ENCODE peak calls at places on chromosome 13, in five cellular contexts. B is nephron progenitor cell, Q is cardiac muscle cell, H is ascending aorta, T is MM.1S. Y is an unnamed sample.

GRCh38 chr13:92510416-92510815 is 716.2 kb upstream of the GPC6 start:
- DNase-seq in B (no peak), Q (no peak), H (no peak), T (no peak), Y (no peak)

GRCh38 chr13:35140321-35140720 is 198.3 kb downstream of the NBEA start:
- DNase-seq in B (no peak), Q (no peak), H (no peak), T (no peak), Y (no peak)

GRCh38 chr13:112204881-112205327 is 138.0 kb downstream of the SOX1 start:
- DNase-seq in B (peak; percentile 68), Q (peak; percentile 7), H (no peak), T (no peak), Y (no peak)

GRCh38 chr13:41546372-41547252 is 89.3 kb downstream of the RGCC start:
- DNase-seq in B (no peak), Q (no peak), H (no peak), T (no peak), Y (no peak)

GRCh38 chr13:28412981-28413380 is 81.9 kb downstream of the FLT1 start:
- DNase-seq in B (no peak), Q (no peak), H (no peak), T (no peak), Y (no peak)

GRCh38 chr13:28636677-28637317 is 22.1 kb upstream of the POMP start:
- DNase-seq in B (peak; percentile 49), Q (peak; percentile 75), H (no peak), T (peak; percentile 45), Y (peak; percentile 76)

GRCh38 chr13:101018720-101019119 is 344.1 kb upstream of the TMTC4 start:
- DNase-seq in B (no peak), Q (no peak), H (no peak), T (no peak), Y (no peak)

GRCh38 chr13:87259479-87260083 is 411.6 kb upstream of the SLITRK5 start:
- DNase-seq in B (peak; percentile 41), Q (peak; percentile 24), H (no peak), T (no peak), Y (no peak)

GRCh38 chr13:110450016-110450900 is 111.3 kb downstream of the RAB20 start:
- DNase-seq in B (no peak), Q (no peak), H (no peak), T (no peak), Y (no peak)

GRCh38 chr13:52850396-52851152 is 2.1 kb upstream of the PCDH8 start:
- DNase-seq in B (peak; percentile 93), Q (peak; percentile 92), H (no peak), T (peak; percentile 74), Y (no peak)

GRCh38 chr13:30376426-30377311 is 45.6 kb upstream of the UBE2L5 start:
- DNase-seq in B (no peak), Q (peak; percentile 92), H (no peak), T (peak; percentile 76), Y (no peak)

GRCh38 chr13:48448963-48449614 is 36.2 kb upstream of the LPAR6 start:
- DNase-seq in B (no peak), Q (no peak), H (no peak), T (no peak), Y (no peak)

GRCh38 chr13:35879111-35879510 is 252.1 kb downstream of the DCLK1 start:
- DNase-seq in B (no peak), Q (no peak), H (no peak), T (peak; percentile 28), Y (no peak)

GRCh38 chr13:105510363-105510762 is 1025.1 kb downstream of the EFNB2 start:
- DNase-seq in B (no peak), Q (no peak), H (no peak), T (no peak), Y (no peak)

GRCh38 chr13:52787212-52787611 is 47.6 kb upstream of the CNMD start:
- DNase-seq in B (no peak), Q (no peak), H (no peak), T (no peak), Y (no peak)

GRCh38 chr13:112943309-112944125 is 25.5 kb upstream of the MCF2L start:
- DNase-seq in B (peak; percentile 80), Q (peak; percentile 80), H (no peak), T (no peak), Y (no peak)

GRCh38 chr13:107348931-107349330 is 781.0 kb upstream of the ARGLU1 start:
- DNase-seq in B (no peak), Q (no peak), H (no peak), T (no peak), Y (no peak)

GRCh38 chr13:73364706-73365105 is 305.9 kb downstream of the KLF5 start:
- DNase-seq in B (no peak), Q (no peak), H (no peak), T (no peak), Y (no peak)

GRCh38 chr13:113430378-113431110 is 22.7 kb downstream of the ADPRHL1 start:
- DNase-seq in B (no peak), Q (no peak), H (no peak), T (no peak), Y (no peak)

GRCh38 chr13:76852991-76853390 is 33.2 kb downstream of the KCTD12 start:
- DNase-seq in B (no peak), Q (peak; percentile 63), H (no peak), T (no peak), Y (no peak)

GRCh38 chr13:35210234-35210633 is 266.3 kb downstream of the MAB21L1 start:
- DNase-seq in B (no peak), Q (no peak), H (no peak), T (no peak), Y (no peak)

GRCh38 chr13:97202761-97203160 is 19.4 kb upstream of the MBNL2 start:
- DNase-seq in B (no peak), Q (no peak), H (no peak), T (no peak), Y (no peak)

GRCh38 chr13:98563071-98563470 is 13.8 kb downstream of the STK24 start:
- DNase-seq in B (no peak), Q (no peak), H (no peak), T (peak; percentile 75), Y (no peak)

GRCh38 chr13:45372189-45373115 is 31.5 kb upstream of the TPT1 start:
- DNase-seq in B (no peak), Q (no peak), H (no peak), T (no peak), Y (no peak)

GRCh38 chr13:75736132-75736531 is 100.0 kb downstream of the LMO7 start:
- DNase-seq in B (no peak), Q (no peak), H (no peak), T (no peak), Y (no peak)

GRCh38 chr13:66468656-66469055 is 761.5 kb downstream of the PCDH9 start:
- DNase-seq in B (no peak), Q (no peak), H (no peak), T (no peak), Y (no peak)

GRCh38 chr13:80030491-80030890 is 310.4 kb downstream of the SPRY2 start:
- DNase-seq in B (no peak), Q (no peak), H (no peak), T (no peak), Y (no peak)

GRCh38 chr13:21006141-21007005 is 55.0 kb downstream of the LATS2 start:
- DNase-seq in B (no peak), Q (no peak), H (no peak), T (no peak), Y (no peak)

GRCh38 chr13:98965325-98965724 is 12.5 kb downstream of the DOCK9 start:
- DNase-seq in B (no peak), Q (no peak), H (no peak), T (no peak), Y (no peak)

Y was measured in SIG-M5.